ENCODE peak calls at places on chromosomes 2 and 18, in four cellular contexts. One of them, this sample, is unnamed.

GRCh38 chr18:5512191-5512590 is 31.6 kb downstream of the EPB41L3 start:
- DNase-seq in H7: no peak
- DNase-seq in effector memory CD8-positive, alpha-beta T cell: no peak
- DNase-seq in T-helper 9 cell: no peak
- DNase-seq in this sample: no peak

GRCh38 chr2:102486941-102487702 is 14.1 kb downstream of the SLC9A4 start:
- DNase-seq in H7: no peak
- DNase-seq in effector memory CD8-positive, alpha-beta T cell: no peak
- DNase-seq in T-helper 9 cell: no peak
- DNase-seq in this sample: no peak

GRCh38 chr2:651961-652373 is 25.2 kb downstream of the TMEM18 start:
- DNase-seq in H7: no peak
- DNase-seq in effector memory CD8-positive, alpha-beta T cell: no peak
- DNase-seq in T-helper 9 cell: no peak
- DNase-seq in this sample: no peak

GRCh38 chr2:43143756-43144155 is 82.7 kb downstream of the ZFP36L2 start:
- DNase-seq in H7: no peak
- DNase-seq in effector memory CD8-positive, alpha-beta T cell: no peak
- DNase-seq in T-helper 9 cell: no peak
- DNase-seq in this sample: no peak

GRCh38 chr2:238970553-238971081 is 122.7 kb downstream of the TWIST2 start:
- DNase-seq in H7: peak; percentile 90
- DNase-seq in effector memory CD8-positive, alpha-beta T cell: peak; percentile 25
- DNase-seq in T-helper 9 cell: peak; percentile 31
- DNase-seq in this sample: peak; percentile 3

GRCh38 chr18:63179422-63179821 is 140.1 kb downstream of the BCL2 start:
- DNase-seq in H7: peak; percentile 49
- DNase-seq in effector memory CD8-positive, alpha-beta T cell: no peak
- DNase-seq in T-helper 9 cell: no peak
- DNase-seq in this sample: no peak

GRCh38 chr2:241456546-241456945 is 51.8 kb downstream of the STK25 start:
- DNase-seq in H7: peak; percentile 68
- DNase-seq in effector memory CD8-positive, alpha-beta T cell: no peak
- DNase-seq in T-helper 9 cell: no peak
- DNase-seq in this sample: no peak

GRCh38 chr18:59813942-59814341 is 85.9 kb upstream of the PMAIP1 start:
- DNase-seq in H7: no peak
- DNase-seq in effector memory CD8-positive, alpha-beta T cell: no peak
- DNase-seq in T-helper 9 cell: no peak
- DNase-seq in this sample: no peak

GRCh38 chr2:118048396-118048795 is 34.5 kb upstream of the CCDC93 start:
- DNase-seq in H7: no peak
- DNase-seq in effector memory CD8-positive, alpha-beta T cell: no peak
- DNase-seq in T-helper 9 cell: no peak
- DNase-seq in this sample: no peak

GRCh38 chr2:10279472-10279870 is 23.2 kb upstream of the HPCAL1 start:
- DNase-seq in H7: peak; percentile 27
- DNase-seq in effector memory CD8-positive, alpha-beta T cell: no peak
- DNase-seq in T-helper 9 cell: no peak
- DNase-seq in this sample: no peak

GRCh38 chr2:239380831-239381708 is 19.8 kb downstream of the HDAC4 start:
- DNase-seq in H7: no peak
- DNase-seq in effector memory CD8-positive, alpha-beta T cell: peak; percentile 44
- DNase-seq in T-helper 9 cell: peak; percentile 55
- DNase-seq in this sample: no peak

GRCh38 chr2:8488001-8488738 is 193.7 kb upstream of the ID2 start:
- DNase-seq in H7: peak; percentile 55
- DNase-seq in effector memory CD8-positive, alpha-beta T cell: peak; percentile 74
- DNase-seq in T-helper 9 cell: peak; percentile 64
- DNase-seq in this sample: no peak

GRCh38 chr18:62366992-62367391 is 41.9 kb downstream of the TNFRSF11A start:
- DNase-seq in H7: peak; percentile 72
- DNase-seq in effector memory CD8-positive, alpha-beta T cell: no peak
- DNase-seq in T-helper 9 cell: no peak
- DNase-seq in this sample: no peak

GRCh38 chr2:120861576-120862191 is 126.0 kb downstream of the GLI2 start:
- DNase-seq in H7: no peak
- DNase-seq in effector memory CD8-positive, alpha-beta T cell: no peak
- DNase-seq in T-helper 9 cell: no peak
- DNase-seq in this sample: no peak

GRCh38 chr2:169782513-169782912 is 16.2 kb upstream of the SSB start:
- DNase-seq in H7: no peak
- DNase-seq in effector memory CD8-positive, alpha-beta T cell: no peak
- DNase-seq in T-helper 9 cell: no peak
- DNase-seq in this sample: no peak

GRCh38 chr18:44997139-44997538 is 316.5 kb downstream of the SETBP1 start:
- DNase-seq in H7: no peak
- DNase-seq in effector memory CD8-positive, alpha-beta T cell: no peak
- DNase-seq in T-helper 9 cell: no peak
- DNase-seq in this sample: no peak

GRCh38 chr2:55144922-55145820 is 86.9 kb downstream of the CLHC1 start:
- DNase-seq in H7: no peak
- DNase-seq in effector memory CD8-positive, alpha-beta T cell: no peak
- DNase-seq in T-helper 9 cell: no peak
- DNase-seq in this sample: no peak

GRCh38 chr2:62550466-62550865 is 44.5 kb upstream of the TMEM17 start:
- DNase-seq in H7: no peak
- DNase-seq in effector memory CD8-positive, alpha-beta T cell: no peak
- DNase-seq in T-helper 9 cell: no peak
- DNase-seq in this sample: no peak

GRCh38 chr2:237687666-237688065 is 60.3 kb downstream of the LRRFIP1 start:
- DNase-seq in H7: no peak
- DNase-seq in effector memory CD8-positive, alpha-beta T cell: peak; percentile 85
- DNase-seq in T-helper 9 cell: peak; percentile 79
- DNase-seq in this sample: no peak

GRCh38 chr2:38281095-38281742 is 95.9 kb downstream of the ATL2 start:
- DNase-seq in H7: no peak
- DNase-seq in effector memory CD8-positive, alpha-beta T cell: no peak
- DNase-seq in T-helper 9 cell: no peak
- DNase-seq in this sample: no peak

GRCh38 chr2:50401772-50402653 is 629.9 kb downstream of the NRXN1 start:
- DNase-seq in H7: peak; percentile 37
- DNase-seq in effector memory CD8-positive, alpha-beta T cell: no peak
- DNase-seq in T-helper 9 cell: no peak
- DNase-seq in this sample: peak; percentile 16

GRCh38 chr18:2409906-2410305 is 161.4 kb downstream of the METTL4 start:
- DNase-seq in H7: no peak
- DNase-seq in effector memory CD8-positive, alpha-beta T cell: no peak
- DNase-seq in T-helper 9 cell: no peak
- DNase-seq in this sample: no peak

GRCh38 chr2:83784315-83784714 is 674.8 kb downstream of the SUCLG1 start:
- DNase-seq in H7: no peak
- DNase-seq in effector memory CD8-positive, alpha-beta T cell: no peak
- DNase-seq in T-helper 9 cell: no peak
- DNase-seq in this sample: no peak

GRCh38 chr2:128784626-128785306 is 466.1 kb upstream of the HS6ST1 start:
- DNase-seq in H7: peak; percentile 30
- DNase-seq in effector memory CD8-positive, alpha-beta T cell: no peak
- DNase-seq in T-helper 9 cell: no peak
- DNase-seq in this sample: no peak

This sample was measured in KG1.